ENCODE peak calls at places on chromosomes 11 and 22, in six cellular contexts. One of them, this sample, is unnamed.

GRCh38 chr11:2662430-2663299 is 37.1 kb downstream of the KCNQ1OT1 start:
- DNase-seq in thoracic aorta: no peak
- DNase-seq in MCF 10A: no peak
- DNase-seq in IMR-90: no peak
- DNase-seq in WTC11: no peak
- DNase-seq in right lobe of liver: no peak
- DNase-seq in this sample: no peak

GRCh38 chr11:92295175-92296137 is 70.8 kb downstream of the FAT3 start:
- DNase-seq in right lobe of liver: no peak
- DNase-seq in WTC11: no peak
- DNase-seq in thoracic aorta: no peak
- DNase-seq in IMR-90: peak
- DNase-seq in MCF 10A: peak
- DNase-seq in this sample: no peak

GRCh38 chr22:31628969-31629723 is 32.9 kb downstream of the PISD start:
- DNase-seq in right lobe of liver: no peak
- DNase-seq in MCF 10A: no peak
- DNase-seq in WTC11: no peak
- DNase-seq in thoracic aorta: no peak
- DNase-seq in IMR-90: no peak
- DNase-seq in this sample: no peak

GRCh38 chr11:115084191-115084590 is 405.9 kb downstream of the NXPE2 start:
- DNase-seq in right lobe of liver: no peak
- DNase-seq in WTC11: no peak
- DNase-seq in IMR-90: no peak
- DNase-seq in thoracic aorta: no peak
- DNase-seq in MCF 10A: no peak
- DNase-seq in this sample: no peak

GRCh38 chr22:25334091-25334490 is 114.7 kb downstream of the CRYBB2 start:
- DNase-seq in thoracic aorta: no peak
- DNase-seq in WTC11: peak
- DNase-seq in IMR-90: peak
- DNase-seq in right lobe of liver: peak
- DNase-seq in MCF 10A: peak
- DNase-seq in this sample: no peak

GRCh38 chr11:15547685-15548084 is 433.0 kb downstream of the INSC start:
- DNase-seq in thoracic aorta: no peak
- DNase-seq in MCF 10A: no peak
- DNase-seq in right lobe of liver: no peak
- DNase-seq in IMR-90: no peak
- DNase-seq in WTC11: no peak
- DNase-seq in this sample: no peak

GRCh38 chr11:44467931-44468330 is 97.5 kb upstream of the CD82 start:
- DNase-seq in thoracic aorta: no peak
- DNase-seq in right lobe of liver: no peak
- DNase-seq in WTC11: no peak
- DNase-seq in IMR-90: no peak
- DNase-seq in MCF 10A: no peak
- DNase-seq in this sample: no peak

GRCh38 chr11:44555031-44555800 is 10.2 kb upstream of the CD82 start:
- DNase-seq in thoracic aorta: no peak
- DNase-seq in right lobe of liver: no peak
- DNase-seq in WTC11: no peak
- DNase-seq in MCF 10A: no peak
- DNase-seq in IMR-90: no peak
- DNase-seq in this sample: no peak

GRCh38 chr11:27471067-27471587 is 1.5 kb downstream of the LGR4 start:
- DNase-seq in right lobe of liver: no peak
- DNase-seq in WTC11: no peak
- DNase-seq in IMR-90: no peak
- DNase-seq in thoracic aorta: no peak
- DNase-seq in MCF 10A: peak
- DNase-seq in this sample: no peak

GRCh38 chr11:126669416-126669815 is 313.9 kb downstream of the ST3GAL4 start:
- DNase-seq in WTC11: no peak
- DNase-seq in MCF 10A: no peak
- DNase-seq in thoracic aorta: no peak
- DNase-seq in IMR-90: peak
- DNase-seq in right lobe of liver: no peak
- DNase-seq in this sample: no peak

GRCh38 chr11:90465553-90465952 is 242.7 kb upstream of the CHORDC1 start:
- DNase-seq in WTC11: no peak
- DNase-seq in right lobe of liver: no peak
- DNase-seq in MCF 10A: no peak
- DNase-seq in thoracic aorta: no peak
- DNase-seq in IMR-90: no peak
- DNase-seq in this sample: no peak

GRCh38 chr22:31230871-31231621 is 18.9 kb downstream of the LIMK2 start:
- DNase-seq in MCF 10A: peak
- DNase-seq in WTC11: no peak
- DNase-seq in thoracic aorta: no peak
- DNase-seq in IMR-90: peak
- DNase-seq in right lobe of liver: peak
- DNase-seq in this sample: no peak

GRCh38 chr11:111761056-111761455 is 5.1 kb downstream of the PPP2R1B start:
- DNase-seq in right lobe of liver: no peak
- DNase-seq in MCF 10A: no peak
- DNase-seq in WTC11: no peak
- DNase-seq in IMR-90: no peak
- DNase-seq in thoracic aorta: no peak
- DNase-seq in this sample: no peak

GRCh38 chr11:11909727-11910126 is 68.0 kb downstream of the USP47 start:
- DNase-seq in MCF 10A: peak
- DNase-seq in right lobe of liver: no peak
- DNase-seq in IMR-90: peak
- DNase-seq in WTC11: no peak
- DNase-seq in thoracic aorta: no peak
- DNase-seq in this sample: no peak

GRCh38 chr22:24938741-24939341 is 7.7 kb downstream of the LHFPL7 start:
- DNase-seq in right lobe of liver: no peak
- DNase-seq in WTC11: peak
- DNase-seq in thoracic aorta: no peak
- DNase-seq in MCF 10A: peak
- DNase-seq in IMR-90: peak
- DNase-seq in this sample: no peak

GRCh38 chr11:32597914-32598313 is 14.3 kb downstream of the EIF3M start:
- DNase-seq in IMR-90: no peak
- DNase-seq in right lobe of liver: no peak
- DNase-seq in thoracic aorta: no peak
- DNase-seq in MCF 10A: no peak
- DNase-seq in WTC11: no peak
- DNase-seq in this sample: no peak

GRCh38 chr11:335779-336665 is 15.4 kb upstream of the IFITM3 start:
- DNase-seq in right lobe of liver: no peak
- DNase-seq in thoracic aorta: no peak
- DNase-seq in IMR-90: no peak
- DNase-seq in WTC11: no peak
- DNase-seq in MCF 10A: no peak
- DNase-seq in this sample: no peak

GRCh38 chr22:46573781-46574437 is 36.5 kb upstream of the CELSR1 start:
- DNase-seq in right lobe of liver: peak
- DNase-seq in MCF 10A: no peak
- DNase-seq in WTC11: no peak
- DNase-seq in IMR-90: no peak
- DNase-seq in thoracic aorta: no peak
- DNase-seq in this sample: no peak

GRCh38 chr11:77668760-77669159 is 31.2 kb upstream of the CLNS1A start:
- DNase-seq in WTC11: no peak
- DNase-seq in thoracic aorta: no peak
- DNase-seq in right lobe of liver: no peak
- DNase-seq in IMR-90: peak
- DNase-seq in MCF 10A: no peak
- DNase-seq in this sample: no peak

GRCh38 chr11:120017582-120017981 is 120.3 kb downstream of the TRIM29 start:
- DNase-seq in right lobe of liver: no peak
- DNase-seq in IMR-90: no peak
- DNase-seq in thoracic aorta: no peak
- DNase-seq in WTC11: no peak
- DNase-seq in MCF 10A: no peak
- DNase-seq in this sample: no peak

GRCh38 chr22:23675502-23676415 is 15.1 kb upstream of the RGL4 start:
- DNase-seq in WTC11: no peak
- DNase-seq in right lobe of liver: peak
- DNase-seq in IMR-90: no peak
- DNase-seq in thoracic aorta: no peak
- DNase-seq in MCF 10A: no peak
- DNase-seq in this sample: no peak

GRCh38 chr11:94790771-94791180 is 22.6 kb downstream of the AMOTL1 start:
- DNase-seq in WTC11: no peak
- DNase-seq in thoracic aorta: no peak
- DNase-seq in IMR-90: peak
- DNase-seq in right lobe of liver: no peak
- DNase-seq in MCF 10A: no peak
- DNase-seq in this sample: no peak

GRCh38 chr22:50014655-50015401 is 2.3 kb upstream of the IL17REL start:
- DNase-seq in IMR-90: no peak
- DNase-seq in right lobe of liver: no peak
- DNase-seq in MCF 10A: no peak
- DNase-seq in WTC11: no peak
- DNase-seq in thoracic aorta: no peak
- DNase-seq in this sample: no peak
- TF ChIP-seq CTCF in IMR-90: no peak
- TF ChIP-seq CTCF in right lobe of liver: no peak
- TF ChIP-seq CTCF in MCF 10A: no peak
- TF ChIP-seq CTCF in WTC11: no peak
- TF ChIP-seq CTCF in thoracic aorta: no peak
- TF ChIP-seq CTCF in this sample: no peak

GRCh38 chr11:10181811-10182210 is 112.2 kb downstream of the SBF2 start:
- DNase-seq in IMR-90: peak
- DNase-seq in right lobe of liver: no peak
- DNase-seq in MCF 10A: peak
- DNase-seq in thoracic aorta: no peak
- DNase-seq in WTC11: no peak
- DNase-seq in this sample: no peak
- TF ChIP-seq CTCF in IMR-90: peak
- TF ChIP-seq CTCF in right lobe of liver: peak
- TF ChIP-seq CTCF in MCF 10A: peak
- TF ChIP-seq CTCF in thoracic aorta: peak
- TF ChIP-seq CTCF in WTC11: no peak
- TF ChIP-seq CTCF in this sample: no peak

GRCh38 chr11:57241311-57241972 is 4.4 kb upstream of the APLNR start:
- DNase-seq in right lobe of liver: no peak
- DNase-seq in thoracic aorta: no peak
- DNase-seq in WTC11: no peak
- DNase-seq in IMR-90: no peak
- DNase-seq in MCF 10A: no peak
- DNase-seq in this sample: no peak
- TF ChIP-seq CTCF in right lobe of liver: no peak
- TF ChIP-seq CTCF in thoracic aorta: no peak
- TF ChIP-seq CTCF in WTC11: no peak
- TF ChIP-seq CTCF in IMR-90: no peak
- TF ChIP-seq CTCF in MCF 10A: no peak
- TF ChIP-seq CTCF in this sample: no peak

GRCh38 chr22:20811971-20812660 is 38.2 kb downstream of the SERPIND1 start:
- DNase-seq in right lobe of liver: no peak
- DNase-seq in thoracic aorta: no peak
- DNase-seq in WTC11: no peak
- DNase-seq in IMR-90: no peak
- DNase-seq in MCF 10A: no peak
- DNase-seq in this sample: no peak
- TF ChIP-seq CTCF in right lobe of liver: no peak
- TF ChIP-seq CTCF in thoracic aorta: no peak
- TF ChIP-seq CTCF in WTC11: no peak
- TF ChIP-seq CTCF in IMR-90: no peak
- TF ChIP-seq CTCF in MCF 10A: no peak
- TF ChIP-seq CTCF in this sample: no peak

GRCh38 chr22:37418627-37419369 is 8.5 kb downstream of the ELFN2 start:
- DNase-seq in MCF 10A: no peak
- DNase-seq in right lobe of liver: no peak
- DNase-seq in WTC11: no peak
- DNase-seq in thoracic aorta: no peak
- DNase-seq in IMR-90: no peak
- DNase-seq in this sample: no peak

GRCh38 chr22:37419916-37420655 is 7.2 kb downstream of the ELFN2 start:
- DNase-seq in WTC11: peak
- DNase-seq in right lobe of liver: no peak
- DNase-seq in MCF 10A: peak
- DNase-seq in thoracic aorta: no peak
- DNase-seq in IMR-90: peak
- DNase-seq in this sample: no peak

GRCh38 chr22:37419370-37419915 is 7.8 kb downstream of the ELFN2 start:
- DNase-seq in WTC11: no peak
- DNase-seq in MCF 10A: no peak
- DNase-seq in thoracic aorta: no peak
- DNase-seq in IMR-90: no peak
- DNase-seq in right lobe of liver: no peak
- DNase-seq in this sample: no peak

GRCh38 chr22:37421468-37421877 is 5.8 kb downstream of the ELFN2 start:
- DNase-seq in MCF 10A: no peak
- DNase-seq in right lobe of liver: no peak
- DNase-seq in WTC11: no peak
- DNase-seq in IMR-90: no peak
- DNase-seq in thoracic aorta: no peak
- DNase-seq in this sample: no peak

DNA sequence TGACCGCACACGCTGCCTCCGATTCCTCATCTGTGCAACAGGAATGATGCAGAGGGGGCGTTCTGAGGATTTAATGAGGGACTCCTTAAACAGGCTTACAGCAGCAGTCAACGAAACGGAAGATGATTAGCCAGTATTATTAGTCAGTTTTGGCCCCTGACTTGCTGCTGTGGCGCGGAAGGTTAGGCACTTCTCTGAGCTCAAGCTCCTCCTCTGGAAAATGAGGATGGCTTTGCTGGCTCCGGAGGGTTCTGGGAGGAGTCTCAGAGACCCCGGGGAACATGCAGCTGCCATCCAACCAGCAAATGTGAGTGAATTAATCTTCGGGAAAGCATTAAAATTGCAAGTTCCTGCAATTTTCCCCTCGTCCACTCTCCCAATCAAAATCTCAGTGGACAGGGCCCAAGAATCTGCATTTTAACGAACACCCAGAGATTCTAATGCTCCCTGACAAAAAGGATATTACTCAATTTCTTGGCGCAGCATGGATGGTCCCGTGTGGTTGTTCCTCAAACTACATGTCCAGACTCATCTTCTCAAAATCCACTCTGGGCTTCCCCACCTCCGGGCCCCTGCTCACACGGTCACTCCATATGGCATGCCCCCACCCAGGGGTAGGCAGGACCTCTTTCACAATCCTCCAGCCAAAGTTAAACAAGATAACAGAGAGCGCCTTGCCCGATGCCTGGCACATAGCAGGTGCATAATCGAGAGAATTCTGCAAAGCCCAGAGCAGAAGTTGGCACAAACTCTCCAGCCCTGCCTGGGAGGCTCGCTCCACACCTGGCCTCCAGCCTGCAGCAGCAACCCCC is 6.4 kb downstream of the ELFN2 start:
- DNase-seq in thoracic aorta: no peak
- DNase-seq in right lobe of liver: no peak
- DNase-seq in WTC11: no peak
- DNase-seq in IMR-90: peak
- DNase-seq in MCF 10A: peak
- DNase-seq in this sample: no peak
- TF ChIP-seq CTCF in thoracic aorta: no peak
- TF ChIP-seq CTCF in right lobe of liver: no peak
- TF ChIP-seq CTCF in WTC11: no peak
- TF ChIP-seq CTCF in IMR-90: no peak
- TF ChIP-seq CTCF in MCF 10A: no peak
- TF ChIP-seq CTCF in this sample: no peak